ENCODE peak calls at places on chromosomes 12 and 14, in nine cellular contexts. U is left lung, V is cardiac muscle cell, K is GM12878, X is thyroid gland, B is foreskin fibroblast, Y is neural progenitor cell, R is uterus, N is IMR-90. H is an unnamed sample.

GRCh38 chr12:38154096-38155019 is 162.2 kb upstream of the ALG10B start:
- DNase-seq in N (no peak), B (no peak), Y (no peak), R (no peak), X (no peak), U (peak; percentile 57), K (no peak), V (no peak), H (no peak)

GRCh38 chr12:25943940-25944339 is 14.5 kb upstream of the RASSF8 start:
- DNase-seq in N (no peak), U (no peak), K (no peak), X (no peak), Y (no peak), B (no peak), V (no peak), R (no peak), H (no peak)

GRCh38 chr12:40224439-40225291 is at the start of gene LRRK2:
- DNase-seq in X (peak; percentile 81), B (peak; percentile 78), R (peak; percentile 84), U (peak; percentile 99), K (no peak), Y (peak; percentile 54), V (peak; percentile 67), N (peak; percentile 28), H (no peak)

GRCh38 chr12:126171936-126172559 is 1106.8 kb downstream of the AACS start:
- DNase-seq in B (no peak), X (no peak), K (no peak), Y (no peak), U (no peak), N (no peak), V (no peak), R (no peak), H (no peak)

GRCh38 chr14:92408186-92408585 is 85.2 kb downstream of the SLC24A4 start:
- DNase-seq in V (no peak), Y (no peak), N (peak; percentile 82), B (peak; percentile 66), K (no peak), U (no peak), X (no peak), R (no peak), H (no peak)

GRCh38 chr14:56324831-56325230 is 206.6 kb downstream of the PELI2 start:
- DNase-seq in N (peak; percentile 57), B (no peak), Y (no peak), X (no peak), K (no peak), V (no peak), U (no peak), R (no peak), H (no peak)

GRCh38 chr12:49912345-49912744 is 8.6 kb upstream of the FAIM2 start:
- DNase-seq in N (no peak), X (no peak), B (no peak), Y (no peak), R (peak; percentile 6), U (peak; percentile 50), V (no peak), K (no peak), H (no peak)

GRCh38 chr12:42130670-42131402 is 13.8 kb downstream of the GXYLT1 start:
- DNase-seq in V (no peak), N (peak; percentile 64), U (no peak), R (peak; percentile 40), K (no peak), B (peak; percentile 63), X (peak; percentile 33), Y (no peak), H (no peak)

GRCh38 chr12:120199595-120200306 is 1.2 kb downstream of the RPLP0 start:
- DNase-seq in V (no peak), B (peak; percentile 55), N (peak; percentile 77), Y (no peak), K (no peak), U (no peak), X (no peak), R (peak; percentile 59), H (no peak)

GRCh38 chr12:52349196-52349595 is 18.1 kb downstream of the KRT85 start:
- DNase-seq in B (no peak), Y (no peak), U (no peak), R (no peak), K (no peak), V (no peak), X (no peak), N (peak; percentile 4), H (no peak)

GRCh38 chr12:133057446-133057845 is 20.1 kb downstream of the ZNF84 start:
- DNase-seq in R (no peak), Y (no peak), B (no peak), X (no peak), K (no peak), V (no peak), U (no peak), N (peak; percentile 2), H (no peak)

GRCh38 chr14:30045720-30046119 is 118.1 kb upstream of the PRKD1 start:
- DNase-seq in V (no peak), X (no peak), N (no peak), R (no peak), B (no peak), K (no peak), Y (no peak), U (no peak), H (no peak)

GRCh38 chr12:19440019-19440858 is 947 bp downstream of the AEBP2 start:
- DNase-seq in Y (peak; percentile 81), V (peak; percentile 66), U (peak; percentile 91), R (peak; percentile 63), N (peak; percentile 51), B (peak; percentile 48), X (peak; percentile 54), K (no peak), H (peak; percentile 27)

GRCh38 chr14:21527320-21527679 is 1.2 kb upstream of the SALL2 start:
- DNase-seq in X (no peak), B (no peak), N (no peak), U (no peak), V (no peak), R (no peak), Y (no peak), K (no peak), H (no peak)
- H3K4me3 ChIP-seq in X (no peak overlapping the region), B (no peak overlapping the region), N (no peak overlapping the region), U (no peak overlapping the region), V (peak overlapping the region; percentile 87), R (no peak overlapping the region), Y (peak overlapping the region; percentile 74), K (no peak overlapping the region), H (no peak overlapping the region)

DNA sequence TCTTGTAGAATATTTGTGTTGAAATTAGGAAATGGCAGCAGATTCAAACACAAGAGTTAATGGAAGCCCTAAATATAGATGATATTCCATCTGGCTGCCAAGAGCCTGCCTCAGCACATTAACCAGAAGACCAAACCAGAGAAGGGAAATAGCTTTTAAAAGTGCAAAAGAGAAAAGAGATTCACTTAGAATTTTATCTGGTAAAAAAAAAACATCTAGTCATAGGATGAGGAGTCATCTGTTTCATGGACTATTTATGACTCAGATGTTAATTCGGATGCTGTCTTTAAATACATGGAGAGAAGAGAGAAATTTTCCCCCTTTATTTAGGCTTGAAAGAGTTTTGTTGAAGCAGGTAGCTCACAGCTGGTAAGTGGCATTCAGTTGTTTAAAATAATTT is 201.6 kb upstream of the NUDT4 start:
- DNase-seq in K (no peak), U (no peak), V (no peak), B (peak; percentile 28), Y (no peak), R (no peak), X (no peak), N (peak; percentile 76), H (no peak)
- H3K4me3 ChIP-seq in K (no peak overlapping the region), U (no peak overlapping the region), V (no peak overlapping the region), B (no peak overlapping the region), Y (no peak overlapping the region), R (no peak overlapping the region), X (no peak overlapping the region), N (no peak overlapping the region), H (no peak overlapping the region)

GRCh38 chr12:124322271-124322998 is 27.5 kb downstream of the RFLNA start:
- DNase-seq in K (no peak), X (no peak), U (peak; percentile 55), Y (no peak), V (no peak), R (no peak), N (peak; percentile 13), B (no peak), H (no peak)
- H3K4me3 ChIP-seq in K (no peak overlapping the region), X (no peak overlapping the region), U (no peak overlapping the region), Y (no peak overlapping the region), V (no peak overlapping the region), R (no peak overlapping the region), N (no peak overlapping the region), B (no peak overlapping the region), H (no peak overlapping the region)

GRCh38 chr14:100283984-100284881 is 22.0 kb downstream of the SLC25A29 start:
- DNase-seq in B (no peak), V (no peak), Y (no peak), N (no peak), U (no peak), K (no peak), X (no peak), R (no peak), H (no peak)
- H3K4me3 ChIP-seq in B (peak overlapping the region; percentile 66), V (no peak overlapping the region), Y (peak overlapping the region; percentile 79), N (no peak overlapping the region), U (peak overlapping the region; percentile 79), K (no peak overlapping the region), X (no peak overlapping the region), R (peak overlapping the region; percentile 80), H (no peak overlapping the region)

GRCh38 chr14:28772613-28773012 is 6.0 kb downstream of the FOXG1 start:
- DNase-seq in U (no peak), V (no peak), K (no peak), B (no peak), X (no peak), Y (peak; percentile 16), N (no peak), R (no peak), H (no peak)

GRCh38 chr14:28773176-28773575 is 6.6 kb downstream of the FOXG1 start:
- DNase-seq in U (no peak), K (no peak), R (no peak), B (no peak), V (no peak), N (no peak), X (no peak), Y (peak; percentile 26), H (no peak)

GRCh38 chr14:28776482-28777266 is 10.1 kb downstream of the FOXG1 start:
- DNase-seq in Y (no peak), V (no peak), K (no peak), X (no peak), N (no peak), B (no peak), R (no peak), U (no peak), H (no peak)

GRCh38 chr14:28774764-28775738 is 8.5 kb downstream of the FOXG1 start:
- DNase-seq in V (no peak), X (no peak), U (no peak), N (no peak), K (no peak), Y (peak; percentile 27), B (no peak), R (no peak), H (no peak)

GRCh38 chr14:28773917-28774691 is 7.5 kb downstream of the FOXG1 start:
- DNase-seq in B (peak; percentile 59), K (no peak), N (peak; percentile 30), X (no peak), Y (peak; percentile 92), R (no peak), V (peak; percentile 82), U (peak; percentile 74), H (no peak)
- H3K4me3 ChIP-seq in B (peak overlapping the region; percentile 17), K (no peak overlapping the region), N (peak overlapping the region; percentile 22), X (no peak overlapping the region), Y (peak overlapping the region; percentile 39), R (no peak overlapping the region), V (peak overlapping the region; percentile 15), U (no peak overlapping the region), H (no peak overlapping the region)

GRCh38 chr12:57632369-57632897 is 568 bp downstream of the B4GALNT1 start:
- DNase-seq in N (no peak), R (no peak), U (no peak), K (no peak), V (no peak), Y (peak; percentile 64), B (no peak), X (no peak), H (no peak)
- H3K4me3 ChIP-seq in N (peak overlapping the region; percentile 43), R (peak overlapping the region; percentile 37), U (peak overlapping the region; percentile 41), K (peak overlapping the region; percentile 49), V (peak overlapping the region; percentile 38), Y (peak overlapping the region; percentile 64), B (peak overlapping the region; percentile 42), X (no peak overlapping the region), H (peak overlapping the region; percentile 51)